ENCODE peak calls at places on chromosome 13, in five cellular contexts. B is H1, H is A549, Y is K562, F is HepG2. U is an unnamed sample. For H3K4me1, the result is how much of the 10 kb centered on the place peaks cover.

GRCh38 chr13:24625870-24626419 is 54.3 kb upstream of the ATP12A start:
- DNase-seq in B (no peak), F (no peak), Y (no peak), H (no peak), U (no peak)

GRCh38 chr13:27622102-27622820 is 569 bp downstream of the POLR1D start:
- DNase-seq in H (peak), B (no peak), Y (no peak), F (peak), U (peak)

GRCh38 chr13:106471957-106472543 is 63.4 kb downstream of the EFNB2 start:
- DNase-seq in B (peak), Y (peak), F (peak), H (peak), U (peak)

GRCh38 chr13:42272115-42272756 is at the start of gene AKAP11:
- DNase-seq in H (peak), F (peak), Y (peak), B (no peak), U (peak)

GRCh38 chr13:42593719-42594012 is 19.7 kb downstream of the TNFSF11 start:
- DNase-seq in H (no peak), B (no peak), F (no peak), Y (no peak), U (no peak)

GRCh38 chr13:64278493-64278892 is 2862.8 kb upstream of the PCDH20 start:
- DNase-seq in F (no peak), H (no peak), Y (no peak), B (no peak), U (peak)

GRCh38 chr13:53064721-53065120 is 36.1 kb downstream of the OLFM4 start:
- DNase-seq in B (no peak), H (no peak), F (no peak), Y (no peak), U (no peak)

GRCh38 chr13:100478107-100478809 is 110.3 kb downstream of the GGACT start:
- DNase-seq in F (no peak), H (no peak), Y (no peak), B (no peak), U (no peak)

GRCh38 chr13:38103851-38104250 is 234.3 kb upstream of the TRPC4 start:
- DNase-seq in Y (no peak), H (no peak), B (no peak), F (no peak), U (no peak)

GRCh38 chr13:23753523-23753922 is 135.7 kb downstream of the MIPEP start:
- DNase-seq in Y (no peak), F (peak), B (no peak), H (peak), U (no peak)

GRCh38 chr13:111861766-111862366 is 205.1 kb upstream of the SOX1 start:
- DNase-seq in Y (no peak), H (no peak), F (no peak), B (no peak), U (no peak)

GRCh38 chr13:51557875-51558604 is 26.2 kb upstream of the WDFY2 start:
- DNase-seq in B (no peak), F (no peak), H (peak), Y (no peak), U (no peak)

GRCh38 chr13:73602295-73602694 is 531.9 kb downstream of the KLF12 start:
- DNase-seq in H (no peak), B (no peak), F (peak), Y (peak), U (no peak)

GRCh38 chr13:89695343-89696257 is 1651.9 kb upstream of the MIR17HG start:
- DNase-seq in B (peak), Y (no peak), F (peak), H (peak), U (peak)

GRCh38 chr13:26499209-26499601 is 58.3 kb upstream of the WASF3 start:
- DNase-seq in B (no peak), F (no peak), Y (no peak), H (no peak), U (no peak)

GRCh38 chr13:100387416-100387815 is 201.2 kb downstream of the GGACT start:
- DNase-seq in H (no peak), F (no peak), B (no peak), Y (no peak), U (no peak)

GRCh38 chr13:40120781-40121180 is 465.3 kb downstream of the COG6 start:
- DNase-seq in F (no peak), B (no peak), Y (no peak), H (no peak), U (no peak)

GRCh38 chr13:32581177-32581786 is 5.0 kb upstream of the PDS5B start:
- DNase-seq in Y (no peak), B (no peak), F (peak), H (no peak), U (peak)

GRCh38 chr13:41465215-41465907 is 8.0 kb downstream of the RGCC start:
- DNase-seq in H (no peak), B (no peak), Y (peak), F (no peak), U (peak)

GRCh38 chr13:28035146-28035782 is 46.8 kb upstream of the URAD start:
- DNase-seq in Y (no peak), B (no peak), F (no peak), H (peak), U (no peak)

GRCh38 chr13:24159362-24159761 is 1.2 kb upstream of the SPATA13 start:
- DNase-seq in B (no peak), H (no peak), Y (no peak), F (no peak), U (no peak)

GRCh38 chr13:73216381-73216831 is 157.6 kb downstream of the KLF5 start:
- DNase-seq in H (no peak), B (no peak), Y (no peak), F (no peak), U (no peak)

GRCh38 chr13:107466326-107466725 is 749.0 kb downstream of the LIG4 start:
- DNase-seq in F (no peak), Y (no peak), H (no peak), B (peak), U (peak)

GRCh38 chr13:106484084-106484754 is 51.2 kb downstream of the EFNB2 start:
- DNase-seq in H (no peak), Y (no peak), F (no peak), B (no peak), U (peak)

GRCh38 chr13:64648293-64648692 is 2581.8 kb downstream of the PCDH9 start:
- DNase-seq in B (no peak), H (no peak), Y (no peak), F (no peak), U (no peak)

GRCh38 chr13:60431108-60431700 is 34.2 kb downstream of the TDRD3 start:
- DNase-seq in B (no peak), Y (peak), H (peak), F (peak), U (peak)

GRCh38 chr13:41780736-41781708 is 179.9 kb downstream of the VWA8 start:
- DNase-seq in B (no peak), F (no peak), H (peak), Y (no peak), U (no peak)

GRCh38 chr13:94248454-94249233 is 230.8 kb downstream of the DCT start:
- DNase-seq in H (no peak), F (no peak), B (no peak), Y (no peak), U (no peak)

GRCh38 chr13:91058066-91058465 is 289.4 kb upstream of the MIR17HG start:
- DNase-seq in H (peak), Y (no peak), F (no peak), B (no peak), U (no peak)

GRCh38 chr13:37602743-37603381 is 4.3 kb upstream of the POSTN start:
- DNase-seq in H (no peak), F (peak), B (no peak), Y (no peak), U (peak)

GRCh38 chr13:102779426-102780159 is 6.0 kb upstream of the TEX30 start:
- DNase-seq in F (no peak), B (no peak), Y (no peak), H (no peak), U (no peak)

DNA sequence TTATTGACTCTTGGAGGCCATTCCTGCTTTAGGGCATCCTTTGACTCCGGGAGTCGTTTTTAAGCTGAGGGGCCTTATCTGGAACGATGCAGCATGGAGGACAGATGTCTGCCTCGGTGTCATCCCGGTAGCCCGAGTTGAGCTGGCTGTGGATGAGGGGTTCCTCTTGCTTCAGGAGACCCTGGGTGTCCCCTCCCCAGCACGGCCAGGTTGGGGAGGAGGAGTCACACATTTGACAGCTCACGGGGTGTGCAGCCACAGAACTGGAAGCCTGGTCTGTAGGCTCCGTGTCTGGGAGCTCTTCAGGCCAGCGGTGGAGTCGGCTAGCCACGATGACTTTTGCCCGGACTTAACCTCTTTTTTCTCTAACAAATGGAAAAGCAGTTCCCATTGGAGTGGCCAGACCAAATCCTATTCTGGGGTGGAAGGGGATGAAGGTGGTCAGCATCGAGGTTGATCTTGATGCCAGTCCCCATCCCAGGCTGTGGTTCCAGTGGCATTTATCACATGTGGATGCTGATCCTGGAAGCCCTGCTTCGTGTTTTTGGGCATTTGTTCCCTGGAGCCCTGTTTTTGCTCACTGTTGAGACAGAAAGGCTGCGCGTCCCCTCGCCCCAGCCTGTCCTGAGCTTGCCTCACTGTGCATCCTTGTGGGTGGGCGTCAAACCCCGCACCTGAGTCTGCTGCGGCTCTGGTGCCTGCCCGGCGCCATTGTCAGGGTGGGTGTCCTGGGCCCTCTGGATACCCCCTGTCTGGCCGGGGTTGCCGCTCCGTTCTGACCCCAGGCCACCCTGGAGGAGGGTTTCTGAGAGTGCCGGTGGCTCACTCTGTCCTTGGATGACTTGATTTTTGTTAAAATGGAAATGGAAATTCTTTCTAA is 12.0 kb downstream of the TFDP1 start:
- DNase-seq in Y (no peak), H (no peak), F (no peak), B (no peak), U (no peak)
- TF ChIP-seq JUN in Y (no peak), H (no peak), F (no peak), B (no peak), U (no peak)

GRCh38 chr13:48842316-48842715 is 133.4 kb upstream of the FNDC3A start:
- DNase-seq in F (no peak), H (no peak), Y (no peak), B (no peak), U (peak)

GRCh38 chr13:48839171-48839570 is 136.5 kb upstream of the FNDC3A start:
- DNase-seq in H (no peak), Y (no peak), B (no peak), F (no peak), U (peak)

GRCh38 chr13:48840366-48840765 is 135.3 kb upstream of the FNDC3A start:
- DNase-seq in B (no peak), Y (no peak), F (no peak), H (no peak), U (no peak)

GRCh38 chr13:48844676-48845075 is 131.0 kb upstream of the FNDC3A start:
- DNase-seq in Y (no peak), F (no peak), H (no peak), B (no peak), U (no peak)

GRCh38 chr13:48843630-48844380 is 131.9 kb upstream of the FNDC3A start:
- DNase-seq in F (no peak), B (no peak), H (no peak), Y (peak), U (peak)
- H3K4me1 ChIP-seq in F (under half), B (under half), H (under half), Y (under half), U (under half)

GRCh38 chr13:80145291-80145690 is 195.6 kb downstream of the SPRY2 start:
- DNase-seq in F (no peak), Y (no peak), H (no peak), B (no peak), U (no peak)

GRCh38 chr13:80139196-80139595 is 201.7 kb downstream of the SPRY2 start:
- DNase-seq in F (no peak), H (no peak), Y (no peak), B (no peak), U (no peak)

GRCh38 chr13:80137994-80138393 is 202.9 kb downstream of the SPRY2 start:
- DNase-seq in B (no peak), Y (no peak), H (no peak), F (no peak), U (no peak)

GRCh38 chr13:80144493-80144892 is 196.4 kb downstream of the SPRY2 start:
- DNase-seq in H (no peak), Y (no peak), F (no peak), B (no peak), U (no peak)

GRCh38 chr13:80141114-80141849 is 199.6 kb downstream of the SPRY2 start:
- DNase-seq in B (no peak), F (no peak), Y (no peak), H (no peak), U (peak)
- TF ChIP-seq JUN in B (no peak), F (no peak), Y (no peak), H (no peak), U (no peak)

GRCh38 chr13:49307365-49307764 is 59.6 kb downstream of the CDADC1 start:
- DNase-seq in F (no peak), H (no peak), Y (no peak), B (no peak), U (no peak)
- H3K4me1 ChIP-seq in F (under half), H (under half), Y (under half), B (under half), U (under half)

GRCh38 chr13:84672616-84673015 is 790.3 kb upstream of the SLITRK1 start:
- DNase-seq in Y (no peak), H (no peak), B (no peak), F (no peak), U (no peak)
- TF ChIP-seq JUN in Y (no peak), H (no peak), B (no peak), F (no peak), U (no peak)

U was measured in endothelial cell of umbilical vein.